ENCODE peak calls at places on chromosomes 6 and 20, in six cellular contexts. C is H1, D is GM12878, J is SK-N-SH, I is HepG2, T is K562. U is an unnamed sample. For H3K36me3, the result is how much of the 10 kb centered on the place peaks cover.

GRCh38 chr20:56710577-56711465 is 81.7 kb downstream of the TFAP2C start:
- DNase-seq in C (no peak), D (no peak), J (no peak), I (no peak), T (no peak), U (peak)

GRCh38 chr6:146135167-146135566 is 106.3 kb downstream of the GRM1 start:
- DNase-seq in C (no peak), D (no peak), J (no peak), I (no peak), T (no peak), U (no peak)

GRCh38 chr20:42544926-42545325 is 644.8 kb downstream of the PTPRT start:
- DNase-seq in C (no peak), D (no peak), J (no peak), I (no peak), T (no peak), U (no peak)

GRCh38 chr6:90468080-90468479 is 118.8 kb downstream of the MAP3K7 start:
- DNase-seq in C (no peak), D (no peak), J (no peak), I (no peak), T (peak), U (no peak)

GRCh38 chr20:57445298-57445697 is 54.1 kb downstream of the RBM38 start:
- DNase-seq in C (no peak), D (no peak), J (no peak), I (no peak), T (no peak), U (no peak)

GRCh38 chr6:149965191-149966020 is 1.7 kb downstream of the ULBP1 start:
- DNase-seq in C (no peak), D (no peak), J (peak), I (no peak), T (no peak), U (no peak)

GRCh38 chr6:141472123-141472522 is 660.6 kb upstream of the GJE1 start:
- DNase-seq in C (no peak), D (no peak), J (no peak), I (no peak), T (no peak), U (no peak)

GRCh38 chr6:82775361-82775760 is 290.3 kb downstream of the UBE3D start:
- DNase-seq in C (no peak), D (no peak), J (no peak), I (no peak), T (no peak), U (no peak)

GRCh38 chr6:136983692-136984091 is 61.1 kb downstream of the IL20RA start:
- DNase-seq in C (no peak), D (no peak), J (no peak), I (no peak), T (no peak), U (no peak)

GRCh38 chr6:134585529-134585873 is 267.6 kb upstream of the SGK1 start:
- DNase-seq in C (no peak), D (no peak), J (no peak), I (no peak), T (peak), U (no peak)

GRCh38 chr20:7841291-7841966 is 98.8 kb downstream of the HAO1 start:
- DNase-seq in C (no peak), D (no peak), J (no peak), I (no peak), T (no peak), U (no peak)

GRCh38 chr20:31704225-31705119 is 18.2 kb downstream of the BCL2L1 start:
- DNase-seq in C (no peak), D (no peak), J (no peak), I (peak), T (no peak), U (peak)

GRCh38 chr20:45781391-45781931 is 10.2 kb downstream of the WFDC3 start:
- DNase-seq in C (no peak), D (no peak), J (no peak), I (no peak), T (no peak), U (peak)

GRCh38 chr6:11208267-11208666 is 24.2 kb downstream of the NEDD9 start:
- DNase-seq in C (no peak), D (no peak), J (no peak), I (no peak), T (no peak), U (no peak)

GRCh38 chr6:26195924-26196845 is 109.0 kb downstream of the HFE start:
- DNase-seq in C (no peak), D (no peak), J (no peak), I (peak), T (no peak), U (no peak)

GRCh38 chr6:54267798-54268197 is 40.4 kb upstream of the TINAG start:
- DNase-seq in C (no peak), D (no peak), J (peak), I (peak), T (no peak), U (peak)

GRCh38 chr6:4291453-4292403 is 156.4 kb upstream of the ECI2 start:
- DNase-seq in C (no peak), D (no peak), J (no peak), I (peak), T (peak), U (no peak)

GRCh38 chr20:20440473-20440872 is 72.6 kb downstream of the INSM1 start:
- DNase-seq in C (no peak), D (no peak), J (no peak), I (no peak), T (no peak), U (no peak)

GRCh38 chr6:89100114-89100513 is 17.8 kb downstream of the SRSF12 start:
- DNase-seq in C (no peak), D (no peak), J (no peak), I (no peak), T (no peak), U (no peak)

DNA sequence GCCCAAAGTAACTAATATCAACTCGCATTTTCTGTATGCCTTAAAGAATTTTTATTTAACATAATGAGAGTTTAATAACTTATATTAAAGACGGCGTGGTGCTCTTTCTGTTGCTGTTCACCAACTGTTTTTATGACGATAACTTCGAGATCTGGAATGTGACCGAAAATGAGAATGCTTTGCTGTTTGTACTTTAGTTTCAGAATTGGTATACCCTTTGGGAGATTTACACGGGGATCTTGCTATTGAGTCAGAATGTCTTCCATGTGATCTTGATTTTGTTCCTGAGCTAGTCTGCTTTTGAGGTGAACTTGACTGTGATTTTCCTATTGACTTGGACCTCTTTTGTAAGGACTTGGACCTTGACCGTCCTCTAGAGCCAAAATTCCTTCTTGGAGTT is 17.9 kb downstream of the PNRC1 start:
- DNase-seq in C (no peak), D (no peak), J (no peak), I (no peak), T (no peak), U (no peak)
- H3K9ac ChIP-seq in C (no peak), D (no peak), J (no peak), I (no peak), T (no peak), U (no peak)

DNA sequence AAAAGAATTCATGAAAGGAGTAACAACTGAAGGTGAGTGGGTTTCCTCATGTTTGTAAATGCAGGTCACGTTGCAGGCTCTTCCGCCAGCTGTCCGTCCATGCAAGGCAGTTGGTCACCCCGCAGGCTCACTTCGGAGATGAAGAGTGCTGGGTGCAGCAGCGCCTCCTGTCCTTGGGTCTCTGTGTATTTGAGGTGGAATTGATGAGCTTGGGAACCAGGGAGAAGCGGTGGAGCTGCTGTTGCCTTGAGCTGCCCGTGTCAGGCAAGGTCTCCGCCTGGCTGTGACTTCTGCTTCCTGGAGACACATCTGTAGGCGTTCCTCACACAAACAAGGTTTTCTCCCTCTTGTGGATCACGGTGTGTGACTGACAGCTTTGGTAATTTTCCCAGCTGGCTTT is 2.6 kb upstream of the SLC17A9 start:
- DNase-seq in C (no peak), D (no peak), J (no peak), I (no peak), T (no peak), U (no peak)
- H3K36me3 ChIP-seq in C (under half), D (under half), J (half or more), I (under half), T (under half), U (under half)

GRCh38 chr6:125236536-125237327 is 65.0 kb downstream of the HDDC2 start:
- DNase-seq in C (no peak), D (no peak), J (no peak), I (no peak), T (no peak), U (no peak)
- TF ChIP-seq JUND in C (no peak), D (no peak), J (no peak), I (no peak), T (no peak), U (no peak)

DNA sequence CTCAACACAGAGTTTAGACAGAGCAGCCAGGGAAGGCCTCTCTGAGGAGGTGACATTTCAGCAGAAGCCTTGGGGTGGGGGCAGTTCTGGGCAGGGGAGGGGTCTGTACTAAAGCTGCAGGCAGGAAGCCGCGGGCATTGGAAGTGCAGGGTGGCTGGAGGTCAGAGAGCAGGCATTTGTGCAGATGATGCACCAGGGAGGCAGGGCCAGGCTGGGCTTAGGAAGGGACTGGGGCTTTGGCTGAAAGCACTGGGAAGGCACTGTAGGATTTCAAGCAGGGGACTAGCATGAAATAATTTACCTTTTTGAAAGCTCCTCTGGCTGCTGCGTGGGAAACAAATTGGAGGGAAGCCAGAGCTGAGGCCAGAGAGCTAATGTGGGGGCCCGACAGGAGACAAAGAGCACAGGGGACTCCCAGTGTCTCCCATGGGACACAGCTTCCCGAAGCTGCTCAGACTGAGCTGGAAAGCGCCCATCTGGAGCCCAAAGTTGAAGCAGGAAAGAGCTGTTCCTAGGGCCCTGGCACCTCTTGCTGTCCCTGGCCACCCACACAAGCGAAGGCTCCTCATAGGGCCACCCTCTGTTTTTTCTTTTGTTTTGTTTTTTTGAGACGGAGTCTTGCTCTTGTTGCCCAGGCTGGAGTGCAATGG is 19.3 kb downstream of the ADA start:
- DNase-seq in C (no peak), D (no peak), J (no peak), I (no peak), T (no peak), U (no peak)
- H3K9ac ChIP-seq in C (no peak), D (no peak), J (no peak), I (no peak), T (no peak), U (no peak)

GRCh38 chr6:20441921-20442320 is 40.2 kb downstream of the E2F3 start:
- DNase-seq in C (no peak), D (no peak), J (no peak), I (peak), T (no peak), U (no peak)

GRCh38 chr6:20444786-20445271 is 43.1 kb downstream of the E2F3 start:
- DNase-seq in C (no peak), D (no peak), J (no peak), I (no peak), T (peak), U (no peak)

GRCh38 chr6:20447581-20448132 is 46.0 kb downstream of the E2F3 start:
- DNase-seq in C (no peak), D (no peak), J (no peak), I (no peak), T (no peak), U (no peak)

GRCh38 chr6:20448828-20449227 is 47.1 kb downstream of the E2F3 start:
- DNase-seq in C (no peak), D (no peak), J (no peak), I (peak), T (no peak), U (no peak)

DNA sequence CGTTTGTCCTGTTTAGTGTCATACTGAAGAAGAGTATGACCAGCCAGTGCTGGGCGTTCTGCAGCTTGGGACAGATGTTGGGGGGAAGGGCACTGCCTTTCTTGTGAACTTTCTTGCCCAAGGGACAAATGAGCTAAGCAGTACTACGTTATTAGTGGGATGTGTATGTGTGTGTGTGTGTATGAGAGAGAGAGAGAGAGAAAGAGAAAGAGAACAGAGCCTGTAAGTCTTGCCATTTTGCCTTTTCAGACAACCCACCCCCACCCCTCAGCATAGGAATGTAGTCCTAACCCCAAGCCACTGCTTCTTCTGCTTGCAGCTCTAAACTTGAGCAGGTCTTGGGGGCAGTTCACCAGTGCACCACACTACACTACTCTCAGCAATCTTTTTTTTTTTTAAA is 45.5 kb downstream of the E2F3 start:
- DNase-seq in C (no peak), D (no peak), J (no peak), I (no peak), T (peak), U (no peak)
- H3K36me3 ChIP-seq in C (under half), D (under half), J (under half), I (under half), T (under half), U (under half)

DNA sequence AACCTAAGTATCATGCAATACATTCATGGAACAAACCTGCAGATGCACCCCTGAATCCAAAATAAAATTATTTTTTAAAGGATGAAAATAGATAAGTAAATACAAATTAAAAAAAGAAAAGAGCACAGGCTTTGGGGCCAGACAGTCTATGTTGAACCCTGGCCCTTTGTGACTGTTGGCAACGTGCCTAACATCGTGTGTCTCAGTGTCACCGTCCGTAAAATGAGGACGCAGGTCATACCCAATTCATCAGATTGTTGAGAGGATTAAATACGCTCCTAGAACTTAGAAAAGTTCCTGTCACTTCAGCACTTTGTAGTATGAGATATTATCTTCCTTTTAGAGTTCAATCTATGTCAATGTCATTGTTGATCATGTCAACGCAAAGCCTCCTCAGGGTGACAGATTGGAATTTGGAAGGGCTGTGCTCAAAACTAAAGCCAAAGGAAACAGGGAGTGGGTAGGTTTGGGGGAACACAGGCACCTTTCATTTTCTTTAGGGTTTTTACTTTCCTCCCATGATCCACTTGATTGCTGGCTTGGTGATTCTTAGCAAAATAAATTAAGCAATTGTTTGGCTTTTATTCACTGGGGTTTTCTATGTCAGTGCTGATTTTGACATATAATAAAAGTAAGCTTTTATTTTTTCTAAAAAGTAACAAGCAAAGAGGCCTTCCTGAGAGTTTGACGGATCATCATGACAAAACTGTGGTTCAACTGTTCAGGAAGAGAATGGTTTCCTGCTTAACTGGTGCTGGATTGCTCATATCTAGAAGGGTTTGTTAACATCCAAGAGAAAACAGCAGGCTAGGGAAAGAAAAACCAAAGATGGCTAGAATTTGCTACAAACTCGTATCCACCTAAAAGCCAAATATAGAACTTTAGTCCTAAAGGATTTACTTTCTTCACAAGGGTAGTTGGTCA is 21.5 kb downstream of the SERPINB1 start:
- DNase-seq in C (no peak), D (no peak), J (no peak), I (no peak), T (no peak), U (no peak)
- TF ChIP-seq JUND in C (no peak), D (no peak), J (no peak), I (no peak), T (no peak), U (no peak)

DNA sequence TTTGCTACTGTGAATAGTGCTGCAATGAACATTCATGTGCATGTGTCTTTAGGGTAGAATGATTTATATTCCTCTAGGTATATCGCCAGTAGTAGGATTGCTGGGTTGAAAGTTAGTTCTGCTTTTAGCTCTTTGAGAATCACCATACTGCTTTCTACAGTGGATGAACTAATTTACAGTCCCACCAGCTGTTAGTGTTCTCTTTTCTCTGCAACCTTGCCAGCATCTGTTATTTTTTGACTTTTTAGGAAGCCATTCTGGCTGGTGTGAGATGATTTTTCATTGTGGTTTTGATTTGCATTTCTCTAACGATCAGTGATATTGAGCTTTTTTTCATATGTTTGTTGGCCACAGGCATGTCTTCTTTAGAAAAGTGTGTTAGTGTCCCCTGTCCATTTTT is 40.0 kb downstream of the PLG start:
- DNase-seq in C (no peak), D (peak), J (no peak), I (no peak), T (no peak), U (no peak)
- H3K9ac ChIP-seq in C (no peak), D (no peak), J (no peak), I (no peak), T (no peak), U (no peak)

GRCh38 chr6:37452522-37452921 is 19.5 kb downstream of the CMTR1 start:
- DNase-seq in C (no peak), D (no peak), J (no peak), I (no peak), T (no peak), U (no peak)

GRCh38 chr6:37456816-37457560 is 24.0 kb downstream of the CMTR1 start:
- DNase-seq in C (no peak), D (no peak), J (no peak), I (no peak), T (no peak), U (no peak)

GRCh38 chr6:37459981-37460800 is 27.2 kb downstream of the CMTR1 start:
- DNase-seq in C (no peak), D (no peak), J (peak), I (no peak), T (peak), U (no peak)

GRCh38 chr6:37454420-37455125 is 21.6 kb downstream of the CMTR1 start:
- DNase-seq in C (no peak), D (no peak), J (peak), I (no peak), T (no peak), U (no peak)

DNA sequence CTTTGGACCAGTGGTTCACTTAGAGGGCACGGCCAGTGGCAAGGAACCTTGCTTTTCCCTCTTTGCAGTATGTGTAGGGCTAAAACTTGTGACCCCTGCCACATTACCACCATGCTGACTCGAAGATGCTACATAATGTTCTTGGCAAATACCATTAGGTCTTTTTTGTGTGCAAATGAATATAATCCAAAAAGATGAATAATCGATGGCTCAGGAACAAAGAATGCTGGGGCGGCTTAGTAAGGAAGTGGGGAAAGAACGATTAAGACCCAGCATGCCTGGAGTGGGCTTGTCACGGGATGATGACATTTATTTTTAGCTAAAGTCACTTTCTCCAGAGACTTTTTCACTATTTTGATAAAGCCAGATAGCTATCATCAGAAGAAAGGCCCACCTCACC is 23.1 kb downstream of the CMTR1 start:
- DNase-seq in C (no peak), D (no peak), J (no peak), I (no peak), T (no peak), U (no peak)
- H3K36me3 ChIP-seq in C (under half), D (under half), J (under half), I (under half), T (half or more), U (under half)